ENCODE peak calls at places on chromosome 4, in seven cellular contexts. One of them, this sample, is unnamed.

GRCh38 chr4:43066415-43066814 is 173.9 kb downstream of the GRXCR1 start:
- DNase-seq in ovary: no peak
- DNase-seq in tibial nerve: no peak
- DNase-seq in A549: no peak
- DNase-seq in H1: no peak
- DNase-seq in heart left ventricle: no peak
- DNase-seq in adrenal gland: no peak
- DNase-seq in this sample: no peak

GRCh38 chr4:71133491-71133890 is 140.0 kb downstream of the DCK start:
- DNase-seq in heart left ventricle: no peak
- DNase-seq in ovary: no peak
- DNase-seq in tibial nerve: no peak
- DNase-seq in A549: no peak
- DNase-seq in H1: no peak
- DNase-seq in adrenal gland: no peak
- DNase-seq in this sample: no peak

GRCh38 chr4:143587703-143588102 is 74.2 kb downstream of the SMARCA5 start:
- DNase-seq in H1: no peak
- DNase-seq in A549: peak; percentile 10
- DNase-seq in tibial nerve: no peak
- DNase-seq in adrenal gland: no peak
- DNase-seq in ovary: no peak
- DNase-seq in heart left ventricle: no peak
- DNase-seq in this sample: peak; percentile 31

GRCh38 chr4:121034010-121034409 is 38.3 kb downstream of the NDNF start:
- DNase-seq in heart left ventricle: no peak
- DNase-seq in H1: no peak
- DNase-seq in tibial nerve: no peak
- DNase-seq in A549: no peak
- DNase-seq in adrenal gland: no peak
- DNase-seq in ovary: no peak
- DNase-seq in this sample: no peak

GRCh38 chr4:40524642-40525041 is 105.0 kb downstream of the RBM47 start:
- DNase-seq in ovary: peak; percentile 50
- DNase-seq in tibial nerve: no peak
- DNase-seq in H1: no peak
- DNase-seq in heart left ventricle: no peak
- DNase-seq in adrenal gland: peak; percentile 57
- DNase-seq in A549: no peak
- DNase-seq in this sample: no peak

GRCh38 chr4:176875441-176875930 is 82.8 kb upstream of the VEGFC start:
- DNase-seq in heart left ventricle: no peak
- DNase-seq in tibial nerve: no peak
- DNase-seq in H1: no peak
- DNase-seq in A549: no peak
- DNase-seq in adrenal gland: no peak
- DNase-seq in ovary: no peak
- DNase-seq in this sample: no peak

GRCh38 chr4:158817562-158818370 is 48.9 kb downstream of the FNIP2 start:
- DNase-seq in ovary: no peak
- DNase-seq in H1: no peak
- DNase-seq in A549: no peak
- DNase-seq in tibial nerve: no peak
- DNase-seq in heart left ventricle: no peak
- DNase-seq in adrenal gland: no peak
- DNase-seq in this sample: no peak

GRCh38 chr4:102312447-102312846 is 32.8 kb downstream of the SLC39A8 start:
- DNase-seq in H1: no peak
- DNase-seq in ovary: no peak
- DNase-seq in A549: no peak
- DNase-seq in tibial nerve: no peak
- DNase-seq in heart left ventricle: no peak
- DNase-seq in adrenal gland: no peak
- DNase-seq in this sample: no peak

GRCh38 chr4:155809835-155810234 is 51.0 kb downstream of the GUCY1B1 start:
- DNase-seq in A549: peak; percentile 88
- DNase-seq in H1: no peak
- DNase-seq in tibial nerve: no peak
- DNase-seq in adrenal gland: no peak
- DNase-seq in heart left ventricle: no peak
- DNase-seq in ovary: no peak
- DNase-seq in this sample: peak; percentile 38

GRCh38 chr4:22187203-22187835 is 238.7 kb upstream of the KCNIP4 start:
- DNase-seq in ovary: no peak
- DNase-seq in adrenal gland: no peak
- DNase-seq in H1: no peak
- DNase-seq in tibial nerve: no peak
- DNase-seq in heart left ventricle: no peak
- DNase-seq in A549: no peak
- DNase-seq in this sample: no peak

GRCh38 chr4:48017108-48017527 is 546 bp downstream of the NIPAL1 start:
- DNase-seq in tibial nerve: no peak
- DNase-seq in H1: peak; percentile 72
- DNase-seq in heart left ventricle: peak; percentile 59
- DNase-seq in A549: peak; percentile 20
- DNase-seq in adrenal gland: peak; percentile 52
- DNase-seq in ovary: peak; percentile 43
- DNase-seq in this sample: peak; percentile 23

GRCh38 chr4:61202638-61203495 is 2.7 kb downstream of the ADGRL3 start:
- DNase-seq in A549: no peak
- DNase-seq in H1: peak; percentile 63
- DNase-seq in tibial nerve: no peak
- DNase-seq in heart left ventricle: no peak
- DNase-seq in adrenal gland: peak; percentile 33
- DNase-seq in ovary: no peak
- DNase-seq in this sample: no peak

GRCh38 chr4:55807556-55807955 is 12.0 kb upstream of the EXOC1L start:
- DNase-seq in heart left ventricle: no peak
- DNase-seq in ovary: no peak
- DNase-seq in tibial nerve: no peak
- DNase-seq in H1: no peak
- DNase-seq in A549: no peak
- DNase-seq in adrenal gland: no peak
- DNase-seq in this sample: no peak

DNA sequence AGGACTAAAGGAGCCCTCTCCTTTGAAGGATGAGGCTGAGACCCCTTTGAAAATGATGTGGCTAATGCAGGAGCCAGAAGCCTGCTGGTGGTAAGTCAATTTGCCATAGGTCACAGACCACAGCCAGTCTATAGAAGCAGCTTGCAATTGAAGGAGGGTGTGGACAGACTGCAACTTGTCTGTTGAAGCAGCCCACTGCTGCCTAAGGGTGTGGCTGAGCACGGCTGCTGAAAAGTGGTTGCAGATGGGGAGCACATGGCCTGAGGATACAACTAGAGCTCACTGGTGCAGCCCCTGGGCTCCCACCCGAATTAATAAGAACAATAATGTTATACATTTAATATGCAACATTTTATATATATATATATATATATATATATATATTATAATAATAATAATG is 11.4 kb upstream of the EXOC1L start:
- DNase-seq in H1: no peak
- DNase-seq in ovary: no peak
- DNase-seq in adrenal gland: no peak
- DNase-seq in tibial nerve: no peak
- DNase-seq in A549: no peak
- DNase-seq in heart left ventricle: no peak
- DNase-seq in this sample: peak; percentile 33
- TF ChIP-seq POLR2A in H1: no peak
- TF ChIP-seq POLR2A in ovary: no peak
- TF ChIP-seq POLR2A in adrenal gland: no peak
- TF ChIP-seq POLR2A in tibial nerve: no peak
- TF ChIP-seq POLR2A in A549: no peak
- TF ChIP-seq POLR2A in heart left ventricle: no peak
- TF ChIP-seq POLR2A in this sample: no peak

GRCh38 chr4:105894570-105895323 is 524 bp upstream of the NPNT start:
- DNase-seq in H1: peak; percentile 70
- DNase-seq in A549: no peak
- DNase-seq in adrenal gland: no peak
- DNase-seq in tibial nerve: no peak
- DNase-seq in ovary: no peak
- DNase-seq in heart left ventricle: no peak
- DNase-seq in this sample: no peak
- TF ChIP-seq POLR2A in H1: no peak
- TF ChIP-seq POLR2A in A549: no peak
- TF ChIP-seq POLR2A in adrenal gland: no peak
- TF ChIP-seq POLR2A in tibial nerve: no peak
- TF ChIP-seq POLR2A in ovary: no peak
- TF ChIP-seq POLR2A in heart left ventricle: no peak
- TF ChIP-seq POLR2A in this sample: no peak

GRCh38 chr4:74095482-74095881 is 3.5 kb downstream of the CXCL2 start:
- DNase-seq in H1: no peak
- DNase-seq in A549: peak; percentile 32
- DNase-seq in tibial nerve: no peak
- DNase-seq in heart left ventricle: no peak
- DNase-seq in adrenal gland: no peak
- DNase-seq in ovary: no peak
- DNase-seq in this sample: no peak
- TF ChIP-seq POLR2A in H1: no peak
- TF ChIP-seq POLR2A in A549: no peak
- TF ChIP-seq POLR2A in tibial nerve: no peak
- TF ChIP-seq POLR2A in heart left ventricle: no peak
- TF ChIP-seq POLR2A in adrenal gland: no peak
- TF ChIP-seq POLR2A in ovary: no peak
- TF ChIP-seq POLR2A in this sample: no peak

GRCh38 chr4:337932-338758 is 531 bp downstream of the ZNF141 start:
- DNase-seq in heart left ventricle: peak; percentile 42
- DNase-seq in ovary: peak; percentile 77
- DNase-seq in tibial nerve: peak; percentile 15
- DNase-seq in adrenal gland: no peak
- DNase-seq in A549: peak; percentile 22
- DNase-seq in H1: peak; percentile 50
- DNase-seq in this sample: peak; percentile 76
- TF ChIP-seq POLR2A in heart left ventricle: no peak
- TF ChIP-seq POLR2A in ovary: no peak
- TF ChIP-seq POLR2A in tibial nerve: no peak
- TF ChIP-seq POLR2A in adrenal gland: no peak
- TF ChIP-seq POLR2A in A549: no peak
- TF ChIP-seq POLR2A in H1: peak; percentile 45
- TF ChIP-seq POLR2A in this sample: peak; percentile 66